ENCODE peak calls at places on chromosomes 13 and 19, in four cellular contexts. One of them, this sample, is unnamed.

GRCh38 chr19:47542030-47542475 is 27.2 kb upstream of the NAPA start:
- DNase-seq in AG04450: no peak
- DNase-seq in T-helper 17 cell: no peak
- DNase-seq in NAMALWA: no peak
- DNase-seq in this sample: no peak

GRCh38 chr19:7670150-7670784 is 1.4 kb downstream of the RETN start:
- DNase-seq in NAMALWA: no peak
- DNase-seq in AG04450: no peak
- DNase-seq in T-helper 17 cell: no peak
- DNase-seq in this sample: peak

GRCh38 chr19:51448011-51448744 is 10.1 kb downstream of the SIGLEC8 start:
- DNase-seq in T-helper 17 cell: no peak
- DNase-seq in AG04450: no peak
- DNase-seq in NAMALWA: no peak
- DNase-seq in this sample: no peak

GRCh38 chr19:23787106-23787505 is 28.4 kb upstream of the ZNF681 start:
- DNase-seq in AG04450: no peak
- DNase-seq in T-helper 17 cell: no peak
- DNase-seq in NAMALWA: no peak
- DNase-seq in this sample: no peak

GRCh38 chr13:40490086-40490723 is 176.2 kb downstream of the FOXO1 start:
- DNase-seq in T-helper 17 cell: no peak
- DNase-seq in NAMALWA: no peak
- DNase-seq in AG04450: no peak
- DNase-seq in this sample: no peak

GRCh38 chr19:7685546-7686445 is 5.2 kb downstream of the TRAPPC5 start:
- DNase-seq in T-helper 17 cell: no peak
- DNase-seq in AG04450: no peak
- DNase-seq in NAMALWA: no peak
- DNase-seq in this sample: no peak

GRCh38 chr19:13986348-13986904 is 19.7 kb downstream of the RFX1 start:
- DNase-seq in T-helper 17 cell: peak
- DNase-seq in AG04450: peak
- DNase-seq in NAMALWA: peak
- DNase-seq in this sample: peak

GRCh38 chr13:43878897-43879322 is 630 bp downstream of the CCDC122 start:
- DNase-seq in NAMALWA: peak
- DNase-seq in AG04450: peak
- DNase-seq in T-helper 17 cell: no peak
- DNase-seq in this sample: peak

GRCh38 chr13:108463365-108463764 is 166.0 kb upstream of the MYO16 start:
- DNase-seq in NAMALWA: no peak
- DNase-seq in T-helper 17 cell: no peak
- DNase-seq in AG04450: peak
- DNase-seq in this sample: no peak

GRCh38 chr13:30934381-30934780 is 1.9 kb downstream of the TEX26 start:
- DNase-seq in NAMALWA: peak
- DNase-seq in T-helper 17 cell: no peak
- DNase-seq in AG04450: no peak
- DNase-seq in this sample: peak

GRCh38 chr13:66341978-66342377 is 888.2 kb downstream of the PCDH9 start:
- DNase-seq in AG04450: no peak
- DNase-seq in T-helper 17 cell: no peak
- DNase-seq in NAMALWA: no peak
- DNase-seq in this sample: no peak

GRCh38 chr13:80469105-80469840 is 128.3 kb upstream of the SPRY2 start:
- DNase-seq in AG04450: no peak
- DNase-seq in T-helper 17 cell: no peak
- DNase-seq in NAMALWA: no peak
- DNase-seq in this sample: no peak

GRCh38 chr13:98581971-98582702 is 5.2 kb upstream of the STK24 start:
- DNase-seq in T-helper 17 cell: no peak
- DNase-seq in AG04450: no peak
- DNase-seq in NAMALWA: peak
- DNase-seq in this sample: peak

GRCh38 chr13:99970761-99971575 is 599 bp downstream of the ZIC5 start:
- DNase-seq in NAMALWA: no peak
- DNase-seq in T-helper 17 cell: no peak
- DNase-seq in AG04450: no peak
- DNase-seq in this sample: no peak

GRCh38 chr19:18109363-18109730 is 11.8 kb downstream of the MAST3 start:
- DNase-seq in T-helper 17 cell: no peak
- DNase-seq in AG04450: no peak
- DNase-seq in NAMALWA: no peak
- DNase-seq in this sample: no peak

GRCh38 chr19:58581227-58582141 is 8.3 kb upstream of the MZF1 start:
- DNase-seq in AG04450: peak
- DNase-seq in NAMALWA: peak
- DNase-seq in T-helper 17 cell: peak
- DNase-seq in this sample: peak

GRCh38 chr19:37074111-37074510 is 4.1 kb upstream of the ZNF420 start:
- DNase-seq in T-helper 17 cell: no peak
- DNase-seq in NAMALWA: no peak
- DNase-seq in AG04450: no peak
- DNase-seq in this sample: no peak

GRCh38 chr19:913080-913748 is at the start of gene R3HDM4:
- DNase-seq in NAMALWA: peak
- DNase-seq in AG04450: no peak
- DNase-seq in T-helper 17 cell: peak
- DNase-seq in this sample: peak

GRCh38 chr13:113367020-113367560 is 3.2 kb upstream of the GRTP1 start:
- DNase-seq in NAMALWA: no peak
- DNase-seq in T-helper 17 cell: no peak
- DNase-seq in AG04450: no peak
- DNase-seq in this sample: no peak

GRCh38 chr13:100529666-100530065 is 58.9 kb downstream of the GGACT start:
- DNase-seq in AG04450: no peak
- DNase-seq in NAMALWA: no peak
- DNase-seq in T-helper 17 cell: no peak
- DNase-seq in this sample: no peak

GRCh38 chr19:906480-906879 is 6.5 kb downstream of the R3HDM4 start:
- DNase-seq in NAMALWA: peak
- DNase-seq in T-helper 17 cell: no peak
- DNase-seq in AG04450: no peak
- DNase-seq in this sample: no peak

GRCh38 chr13:66835040-66835628 is 395.0 kb downstream of the PCDH9 start:
- DNase-seq in AG04450: peak
- DNase-seq in T-helper 17 cell: no peak
- DNase-seq in NAMALWA: no peak
- DNase-seq in this sample: peak

GRCh38 chr19:5157186-5157585 is 183.4 kb downstream of the PTPRS start:
- DNase-seq in NAMALWA: no peak
- DNase-seq in AG04450: no peak
- DNase-seq in T-helper 17 cell: no peak
- DNase-seq in this sample: no peak

GRCh38 chr13:42977219-42977659 is 14.8 kb downstream of the EPSTI1 start:
- DNase-seq in T-helper 17 cell: no peak
- DNase-seq in AG04450: no peak
- DNase-seq in NAMALWA: peak
- DNase-seq in this sample: no peak

GRCh38 chr13:99657848-99658265 is 156.6 kb downstream of the TM9SF2 start:
- DNase-seq in AG04450: no peak
- DNase-seq in T-helper 17 cell: peak
- DNase-seq in NAMALWA: no peak
- DNase-seq in this sample: peak

GRCh38 chr13:26628706-26629105 is 71.2 kb downstream of the WASF3 start:
- DNase-seq in NAMALWA: peak
- DNase-seq in AG04450: no peak
- DNase-seq in T-helper 17 cell: no peak
- DNase-seq in this sample: no peak

GRCh38 chr13:44141213-44141724 is 232.4 kb upstream of the SERP2 start:
- DNase-seq in AG04450: no peak
- DNase-seq in T-helper 17 cell: no peak
- DNase-seq in NAMALWA: no peak
- DNase-seq in this sample: peak

GRCh38 chr13:73556902-73557301 is 498.1 kb downstream of the KLF5 start:
- DNase-seq in NAMALWA: no peak
- DNase-seq in AG04450: no peak
- DNase-seq in T-helper 17 cell: no peak
- DNase-seq in this sample: no peak

GRCh38 chr19:40687525-40688016 is 2.9 kb downstream of the NUMBL start:
- DNase-seq in AG04450: no peak
- DNase-seq in NAMALWA: peak
- DNase-seq in T-helper 17 cell: no peak
- DNase-seq in this sample: peak

GRCh38 chr19:13053761-13054604 is 48.7 kb downstream of the LYL1 start:
- DNase-seq in AG04450: peak
- DNase-seq in NAMALWA: no peak
- DNase-seq in T-helper 17 cell: no peak
- DNase-seq in this sample: peak

GRCh38 chr13:35478384-35479222 is 2.1 kb upstream of the MAB21L1 start:
- DNase-seq in T-helper 17 cell: no peak
- DNase-seq in AG04450: no peak
- DNase-seq in NAMALWA: no peak
- DNase-seq in this sample: peak

GRCh38 chr13:49629947-49630346 is 1.6 kb downstream of the ARL11 start:
- DNase-seq in AG04450: no peak
- DNase-seq in T-helper 17 cell: no peak
- DNase-seq in NAMALWA: no peak
- DNase-seq in this sample: no peak

GRCh38 chr19:40888191-40888590 is 6.2 kb upstream of the CYP2A7 start:
- DNase-seq in AG04450: no peak
- DNase-seq in T-helper 17 cell: no peak
- DNase-seq in NAMALWA: no peak
- DNase-seq in this sample: no peak

GRCh38 chr19:8038815-8039214 is 13.7 kb upstream of the CCL25 start:
- DNase-seq in AG04450: no peak
- DNase-seq in T-helper 17 cell: no peak
- DNase-seq in NAMALWA: no peak
- DNase-seq in this sample: no peak

GRCh38 chr13:24699541-24699940 is 19.3 kb downstream of the ATP12A start:
- DNase-seq in NAMALWA: no peak
- DNase-seq in AG04450: no peak
- DNase-seq in T-helper 17 cell: no peak
- DNase-seq in this sample: no peak

GRCh38 chr13:78241278-78241919 is 322.8 kb upstream of the EDNRB start:
- DNase-seq in NAMALWA: peak
- DNase-seq in T-helper 17 cell: no peak
- DNase-seq in AG04450: peak
- DNase-seq in this sample: peak

GRCh38 chr13:83515267-83515666 is 367.0 kb downstream of the SLITRK1 start:
- DNase-seq in T-helper 17 cell: no peak
- DNase-seq in AG04450: no peak
- DNase-seq in NAMALWA: no peak
- DNase-seq in this sample: no peak

This sample was measured in left kidney.